ENCODE peak calls at places on chromosomes 13 and 19, in five cellular contexts. J, L, O, S and T are unnamed samples.

GRCh38 chr19:50365434-50366306 is at the start of gene NAPSA:
- DNase-seq in L (no peak), S (peak; percentile 56), O (no peak), J (no peak), T (no peak)

GRCh38 chr19:3691372-3691716 is 8.9 kb downstream of the PIP5K1C start:
- DNase-seq in J (no peak), O (no peak), S (peak; percentile 42), L (no peak), T (no peak)

GRCh38 chr19:41521860-41522555 is 54.0 kb upstream of the CEACAM21 start:
- DNase-seq in O (no peak), S (peak; percentile 58), J (no peak), L (peak; percentile 28), T (no peak)

GRCh38 chr19:30344446-30345425 is 27.4 kb upstream of the ZNF536 start:
- DNase-seq in J (no peak), S (no peak), O (no peak), L (no peak), T (no peak)

GRCh38 chr19:39154626-39155100 is 29.1 kb downstream of the PAK4 start:
- DNase-seq in J (no peak), O (peak; percentile 18), L (no peak), S (peak; percentile 84), T (no peak)

GRCh38 chr13:45909089-45909488 is 57.5 kb upstream of the SIAH3 start:
- DNase-seq in O (no peak), L (no peak), J (no peak), S (no peak), T (no peak)

GRCh38 chr13:32838985-32839384 is 177.2 kb upstream of the KL start:
- DNase-seq in J (no peak), L (no peak), O (peak; percentile 69), S (no peak), T (peak; percentile 53)

GRCh38 chr13:108947551-108948030 is 318.2 kb downstream of the MYO16 start:
- DNase-seq in J (peak; percentile 23), S (no peak), O (peak; percentile 97), L (no peak), T (peak; percentile 54)

GRCh38 chr13:51333421-51333820 is 6.1 kb upstream of the SERPINE3 start:
- DNase-seq in J (no peak), S (no peak), O (no peak), L (no peak), T (no peak)

GRCh38 chr13:33401238-33401637 is 115.7 kb upstream of the STARD13 start:
- DNase-seq in O (no peak), L (no peak), S (peak; percentile 50), J (no peak), T (no peak)

GRCh38 chr19:18364826-18365528 is 21.0 kb upstream of the GDF15 start:
- DNase-seq in L (peak; percentile 90), S (peak; percentile 78), O (peak; percentile 100), J (peak; percentile 100), T (peak; percentile 99)

GRCh38 chr19:43412441-43412840 is 2.2 kb upstream of the TEX101 start:
- DNase-seq in O (no peak), L (no peak), S (no peak), J (no peak), T (no peak)

GRCh38 chr13:33671560-33671959 is 146.4 kb upstream of the RFC3 start:
- DNase-seq in L (no peak), S (no peak), J (no peak), O (no peak), T (no peak)

GRCh38 chr19:17830567-17831418 is 9.5 kb upstream of the INSL3 start:
- DNase-seq in S (peak; percentile 56), L (peak; percentile 68), O (peak; percentile 84), J (peak; percentile 59), T (peak; percentile 69)

GRCh38 chr13:19604306-19604705 is 29.2 kb upstream of the MPHOSPH8 start:
- DNase-seq in L (no peak), O (no peak), J (no peak), S (no peak), T (no peak)
- H3K4me3 ChIP-seq in L (no peak overlapping the region), O (no peak overlapping the region), J (no peak overlapping the region), S (no peak overlapping the region), T (no peak overlapping the region)

GRCh38 chr19:1177322-1178114 is 3.5 kb upstream of the SBNO2 start:
- DNase-seq in L (no peak), O (peak; percentile 93), J (peak; percentile 97), S (no peak), T (peak; percentile 93)
- TF ChIP-seq CTCF in L (no peak), O (peak; percentile 63), J (peak; percentile 21), S (no peak), T (peak; percentile 35)

GRCh38 chr19:11483176-11484111 is 2.6 kb upstream of the ELAVL3 start:
- DNase-seq in L (no peak), S (no peak), J (no peak), O (no peak), T (no peak)

GRCh38 chr19:11480927-11481776 is at the start of gene ELAVL3:
- DNase-seq in L (no peak), O (no peak), J (no peak), S (no peak), T (no peak)

GRCh38 chr19:11482384-11483050 is 1.7 kb upstream of the ELAVL3 start:
- DNase-seq in J (peak; percentile 55), L (peak; percentile 85), S (peak; percentile 92), O (peak; percentile 84), T (peak; percentile 64)

GRCh38 chr19:11480081-11480926 is 542 bp downstream of the ELAVL3 start:
- DNase-seq in S (no peak), L (no peak), O (no peak), J (no peak), T (no peak)

GRCh38 chr19:11481777-11482383 is 1.0 kb upstream of the ELAVL3 start:
- DNase-seq in O (peak; percentile 90), S (peak; percentile 67), L (peak; percentile 63), J (peak; percentile 80), T (peak; percentile 71)
- H3K4me3 ChIP-seq in O (peak overlapping the region; percentile 53), S (peak overlapping the region; percentile 49), L (no peak overlapping the region), J (no peak overlapping the region), T (peak overlapping the region; percentile 26)

GRCh38 chr19:5038631-5039271 is 69.8 kb downstream of the KDM4B start:
- DNase-seq in J (no peak), L (no peak), S (no peak), O (peak; percentile 55), T (no peak)
- TF ChIP-seq CTCF in J (peak; percentile 36), L (peak; percentile 50), S (peak; percentile 41), O (peak; percentile 71), T (peak; percentile 63)

GRCh38 chr13:48443442-48444208 is 30.7 kb upstream of the LPAR6 start:
- DNase-seq in J (no peak), O (no peak), L (no peak), S (no peak), T (no peak)

GRCh38 chr13:48448963-48449614 is 36.2 kb upstream of the LPAR6 start:
- DNase-seq in O (peak; percentile 81), J (peak; percentile 64), S (no peak), L (no peak), T (peak; percentile 69)

GRCh38 chr13:48446454-48446853 is 33.5 kb upstream of the LPAR6 start:
- DNase-seq in J (peak; percentile 82), L (no peak), O (peak; percentile 75), S (no peak), T (peak; percentile 74)

GRCh38 chr13:48449656-48450055 is 36.7 kb upstream of the LPAR6 start:
- DNase-seq in L (no peak), J (no peak), S (no peak), O (no peak), T (no peak)

DNA sequence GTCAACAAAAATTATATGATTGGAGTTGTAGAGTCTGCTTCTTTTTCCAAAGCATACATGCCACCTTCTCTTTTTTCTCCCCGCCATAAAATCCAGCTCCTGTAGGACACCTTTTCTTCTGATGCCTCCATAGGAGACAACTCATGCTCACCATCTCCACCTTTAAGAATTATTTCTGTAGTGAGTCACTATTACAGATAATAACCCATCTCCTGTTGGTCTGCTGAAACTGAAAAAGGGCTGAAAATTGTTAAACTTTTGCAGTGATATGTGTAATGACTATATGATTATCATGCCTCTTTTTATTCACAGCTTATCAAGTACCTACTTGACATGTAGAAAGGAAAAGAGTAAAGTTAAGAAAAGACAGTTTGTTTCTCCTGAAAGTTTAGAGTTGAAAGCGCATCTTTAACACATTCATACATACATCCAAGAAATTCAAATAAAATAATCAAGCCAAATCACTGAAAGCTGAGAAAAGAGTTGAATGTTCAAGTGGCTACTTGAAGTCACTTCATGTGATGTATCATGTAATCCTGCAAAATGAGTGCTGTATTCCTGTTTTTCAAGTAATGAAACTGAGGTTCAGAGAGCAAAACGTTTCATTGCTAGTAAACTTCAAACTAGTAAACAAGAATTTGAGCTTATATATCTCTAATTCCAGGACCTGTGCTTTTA is 35.5 kb upstream of the LPAR6 start:
- DNase-seq in J (peak; percentile 25), O (no peak), S (no peak), L (no peak), T (no peak)
- H3K4me3 ChIP-seq in J (no peak overlapping the region), O (no peak overlapping the region), S (peak overlapping the region; percentile 24), L (no peak overlapping the region), T (no peak overlapping the region)

DNA sequence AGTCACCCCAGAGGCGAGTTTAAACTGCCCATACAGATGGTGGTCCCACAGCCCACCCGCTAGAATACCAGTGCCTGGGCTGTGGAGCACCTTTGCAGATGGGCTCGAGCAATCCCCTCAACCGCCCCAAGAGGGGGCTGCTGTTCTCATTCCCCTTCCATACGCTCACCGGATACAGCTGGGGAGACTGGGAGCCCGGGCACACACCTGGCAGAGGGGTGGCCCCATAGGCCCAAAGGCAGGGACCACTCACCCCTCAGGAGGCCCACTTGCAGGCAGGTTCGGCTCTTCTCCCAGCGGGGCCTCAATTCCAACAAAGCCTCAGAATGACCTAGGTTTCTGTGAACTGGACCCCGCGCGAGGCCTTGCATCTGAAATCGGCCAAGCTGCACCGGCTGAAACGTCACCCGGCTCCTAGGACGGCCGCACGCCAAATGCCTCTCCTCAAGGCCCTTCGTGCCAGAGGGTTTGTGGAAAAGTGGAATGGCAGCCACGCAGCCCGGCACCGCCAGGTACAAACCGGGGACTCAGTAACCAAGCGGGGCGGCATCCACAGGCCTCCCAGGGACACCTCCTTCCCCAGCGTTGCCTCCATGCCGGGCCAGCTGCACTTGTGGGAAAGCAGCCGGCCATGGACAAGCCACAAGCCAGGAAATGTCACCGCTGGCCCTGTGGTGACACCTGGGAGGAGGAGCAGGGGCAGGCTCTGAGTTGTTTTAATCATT is 18.7 kb downstream of the MLLT1 start:
- DNase-seq in L (peak; percentile 33), J (no peak), O (peak; percentile 52), S (no peak), T (no peak)
- TF ChIP-seq CTCF in L (peak; percentile 41), J (peak; percentile 50), O (peak; percentile 76), S (peak; percentile 48), T (peak; percentile 77)